ENCODE peak calls at places on chromosome X, in eight cellular contexts. One of them, this sample, is unnamed.

GRCh38 chrX:34880656-34881055 is 61.9 kb upstream of the FAM47B start:
- DNase-seq in AG04450: peak; percentile 18
- DNase-seq in IMR-90: peak; percentile 74
- DNase-seq in gastrocnemius medialis: no peak
- DNase-seq in heart left ventricle: no peak
- DNase-seq in aorta: no peak
- DNase-seq in GM23338: no peak
- DNase-seq in HL-60: no peak
- DNase-seq in this sample: peak; percentile 37

GRCh38 chrX:18354369-18355329 is at the start of gene SCML2:
- DNase-seq in AG04450: no peak
- DNase-seq in IMR-90: peak; percentile 21
- DNase-seq in gastrocnemius medialis: peak; percentile 9
- DNase-seq in heart left ventricle: peak; percentile 58
- DNase-seq in aorta: no peak
- DNase-seq in GM23338: peak; percentile 39
- DNase-seq in HL-60: peak; percentile 30
- DNase-seq in this sample: no peak

GRCh38 chrX:56968980-56969379 is 26.4 kb downstream of the SPIN3 start:
- DNase-seq in AG04450: no peak
- DNase-seq in IMR-90: peak; percentile 16
- DNase-seq in gastrocnemius medialis: no peak
- DNase-seq in heart left ventricle: no peak
- DNase-seq in aorta: no peak
- DNase-seq in GM23338: no peak
- DNase-seq in HL-60: no peak
- DNase-seq in this sample: no peak

GRCh38 chrX:107716045-107716684 is 59.4 kb downstream of the TSC22D3 start:
- DNase-seq in AG04450: no peak
- DNase-seq in IMR-90: peak; percentile 21
- DNase-seq in gastrocnemius medialis: no peak
- DNase-seq in heart left ventricle: peak; percentile 70
- DNase-seq in aorta: peak; percentile 57
- DNase-seq in GM23338: peak; percentile 75
- DNase-seq in HL-60: no peak
- DNase-seq in this sample: no peak

GRCh38 chrX:38639730-38640129 is 78.4 kb downstream of the TSPAN7 start:
- DNase-seq in AG04450: no peak
- DNase-seq in IMR-90: no peak
- DNase-seq in gastrocnemius medialis: no peak
- DNase-seq in heart left ventricle: no peak
- DNase-seq in aorta: no peak
- DNase-seq in GM23338: no peak
- DNase-seq in HL-60: no peak
- DNase-seq in this sample: no peak

GRCh38 chrX:67604979-67605703 is 61.3 kb downstream of the AR start:
- DNase-seq in AG04450: peak; percentile 72
- DNase-seq in IMR-90: peak; percentile 68
- DNase-seq in gastrocnemius medialis: peak; percentile 13
- DNase-seq in heart left ventricle: no peak
- DNase-seq in aorta: no peak
- DNase-seq in GM23338: peak; percentile 15
- DNase-seq in HL-60: no peak
- DNase-seq in this sample: no peak

GRCh38 chrX:791479-792034 is 161.0 kb downstream of the SHOX start:
- DNase-seq in AG04450: no peak
- DNase-seq in IMR-90: no peak
- DNase-seq in gastrocnemius medialis: no peak
- DNase-seq in heart left ventricle: no peak
- DNase-seq in aorta: no peak
- DNase-seq in GM23338: peak; percentile 84
- DNase-seq in HL-60: no peak
- DNase-seq in this sample: no peak

GRCh38 chrX:42976729-42977366 is 198.9 kb upstream of the PPP1R2C start:
- DNase-seq in AG04450: no peak
- DNase-seq in IMR-90: no peak
- DNase-seq in gastrocnemius medialis: no peak
- DNase-seq in heart left ventricle: no peak
- DNase-seq in aorta: no peak
- DNase-seq in GM23338: peak; percentile 2
- DNase-seq in HL-60: peak; percentile 67
- DNase-seq in this sample: no peak

GRCh38 chrX:123088331-123088730 is 95.7 kb upstream of the GRIA3 start:
- DNase-seq in AG04450: no peak
- DNase-seq in IMR-90: no peak
- DNase-seq in gastrocnemius medialis: no peak
- DNase-seq in heart left ventricle: no peak
- DNase-seq in aorta: no peak
- DNase-seq in GM23338: no peak
- DNase-seq in HL-60: no peak
- DNase-seq in this sample: no peak

GRCh38 chrX:76253432-76253831 is 80.6 kb downstream of the PBDC1 start:
- DNase-seq in AG04450: peak; percentile 8
- DNase-seq in IMR-90: peak; percentile 56
- DNase-seq in gastrocnemius medialis: no peak
- DNase-seq in heart left ventricle: no peak
- DNase-seq in aorta: no peak
- DNase-seq in GM23338: peak; percentile 66
- DNase-seq in HL-60: peak; percentile 52
- DNase-seq in this sample: no peak

GRCh38 chrX:11531226-11531625 is 134.5 kb downstream of the ARHGAP6 start:
- DNase-seq in AG04450: no peak
- DNase-seq in IMR-90: peak; percentile 22
- DNase-seq in gastrocnemius medialis: no peak
- DNase-seq in heart left ventricle: no peak
- DNase-seq in aorta: no peak
- DNase-seq in GM23338: no peak
- DNase-seq in HL-60: no peak
- DNase-seq in this sample: no peak

GRCh38 chrX:18591834-18592233 is 80.1 kb downstream of the RS1 start:
- DNase-seq in AG04450: no peak
- DNase-seq in IMR-90: no peak
- DNase-seq in gastrocnemius medialis: no peak
- DNase-seq in heart left ventricle: no peak
- DNase-seq in aorta: no peak
- DNase-seq in GM23338: no peak
- DNase-seq in HL-60: no peak
- DNase-seq in this sample: no peak

GRCh38 chrX:74080165-74080564 is 223.8 kb upstream of the ZCCHC13 start:
- DNase-seq in AG04450: no peak
- DNase-seq in IMR-90: peak; percentile 11
- DNase-seq in gastrocnemius medialis: no peak
- DNase-seq in heart left ventricle: no peak
- DNase-seq in aorta: no peak
- DNase-seq in GM23338: no peak
- DNase-seq in HL-60: no peak
- DNase-seq in this sample: no peak

GRCh38 chrX:139932077-139932900 is 564 bp downstream of the ATP11C start:
- DNase-seq in AG04450: no peak
- DNase-seq in IMR-90: peak; percentile 26
- DNase-seq in gastrocnemius medialis: peak; percentile 19
- DNase-seq in heart left ventricle: peak; percentile 72
- DNase-seq in aorta: peak; percentile 65
- DNase-seq in GM23338: peak; percentile 56
- DNase-seq in HL-60: no peak
- DNase-seq in this sample: no peak

GRCh38 chrX:2635366-2635765 is 55.7 kb upstream of the CD99 start:
- DNase-seq in AG04450: no peak
- DNase-seq in IMR-90: no peak
- DNase-seq in gastrocnemius medialis: no peak
- DNase-seq in heart left ventricle: no peak
- DNase-seq in aorta: no peak
- DNase-seq in GM23338: no peak
- DNase-seq in HL-60: no peak
- DNase-seq in this sample: no peak

GRCh38 chrX:54808109-54808604 is 612 bp downstream of the MAGED2 start:
- DNase-seq in AG04450: peak; percentile 3
- DNase-seq in IMR-90: no peak
- DNase-seq in gastrocnemius medialis: peak; percentile 54
- DNase-seq in heart left ventricle: peak; percentile 82
- DNase-seq in aorta: peak; percentile 81
- DNase-seq in GM23338: peak; percentile 79
- DNase-seq in HL-60: no peak
- DNase-seq in this sample: no peak

GRCh38 chrX:70998402-70999027 is 67.6 kb upstream of the SLC7A3 start:
- DNase-seq in AG04450: no peak
- DNase-seq in IMR-90: peak; percentile 47
- DNase-seq in gastrocnemius medialis: no peak
- DNase-seq in heart left ventricle: no peak
- DNase-seq in aorta: no peak
- DNase-seq in GM23338: peak; percentile 65
- DNase-seq in HL-60: peak; percentile 13
- DNase-seq in this sample: peak; percentile 49

GRCh38 chrX:75156537-75156945 is 458 bp upstream of the ABCB7 start:
- DNase-seq in AG04450: no peak
- DNase-seq in IMR-90: peak; percentile 12
- DNase-seq in gastrocnemius medialis: no peak
- DNase-seq in heart left ventricle: no peak
- DNase-seq in aorta: no peak
- DNase-seq in GM23338: peak; percentile 2
- DNase-seq in HL-60: no peak
- DNase-seq in this sample: no peak

GRCh38 chrX:68018248-68019203 is 414.8 kb downstream of the OPHN1 start:
- DNase-seq in AG04450: no peak
- DNase-seq in IMR-90: peak; percentile 32
- DNase-seq in gastrocnemius medialis: no peak
- DNase-seq in heart left ventricle: peak; percentile 29
- DNase-seq in aorta: peak; percentile 46
- DNase-seq in GM23338: peak; percentile 68
- DNase-seq in HL-60: peak; percentile 48
- DNase-seq in this sample: no peak

GRCh38 chrX:103607385-103608304 is at the start of gene TCEAL3:
- DNase-seq in AG04450: no peak
- DNase-seq in IMR-90: peak; percentile 26
- DNase-seq in gastrocnemius medialis: peak; percentile 25
- DNase-seq in heart left ventricle: peak; percentile 67
- DNase-seq in aorta: peak; percentile 70
- DNase-seq in GM23338: peak; percentile 62
- DNase-seq in HL-60: no peak
- DNase-seq in this sample: no peak

GRCh38 chrX:24594531-24594930 is 52.6 kb downstream of the PCYT1B start:
- DNase-seq in AG04450: no peak
- DNase-seq in IMR-90: no peak
- DNase-seq in gastrocnemius medialis: no peak
- DNase-seq in heart left ventricle: no peak
- DNase-seq in aorta: no peak
- DNase-seq in GM23338: no peak
- DNase-seq in HL-60: no peak
- DNase-seq in this sample: no peak
- H3K27ac ChIP-seq in AG04450: no peak overlapping the region
- H3K27ac ChIP-seq in IMR-90: no peak overlapping the region
- H3K27ac ChIP-seq in gastrocnemius medialis: no peak overlapping the region
- H3K27ac ChIP-seq in heart left ventricle: no peak overlapping the region
- H3K27ac ChIP-seq in aorta: no peak overlapping the region
- H3K27ac ChIP-seq in GM23338: no peak overlapping the region
- H3K27ac ChIP-seq in HL-60: no peak overlapping the region
- H3K27ac ChIP-seq in this sample: no peak overlapping the region

GRCh38 chrX:13934731-13935130 is 95.0 kb downstream of the GEMIN8 start:
- DNase-seq in AG04450: no peak
- DNase-seq in IMR-90: no peak
- DNase-seq in gastrocnemius medialis: no peak
- DNase-seq in heart left ventricle: no peak
- DNase-seq in aorta: no peak
- DNase-seq in GM23338: no peak
- DNase-seq in HL-60: no peak
- DNase-seq in this sample: no peak
- H3K27ac ChIP-seq in AG04450: no peak overlapping the region
- H3K27ac ChIP-seq in IMR-90: no peak overlapping the region
- H3K27ac ChIP-seq in gastrocnemius medialis: no peak overlapping the region
- H3K27ac ChIP-seq in heart left ventricle: no peak overlapping the region
- H3K27ac ChIP-seq in aorta: no peak overlapping the region
- H3K27ac ChIP-seq in GM23338: peak overlapping the region; percentile 92
- H3K27ac ChIP-seq in HL-60: no peak overlapping the region
- H3K27ac ChIP-seq in this sample: no peak overlapping the region

DNA sequence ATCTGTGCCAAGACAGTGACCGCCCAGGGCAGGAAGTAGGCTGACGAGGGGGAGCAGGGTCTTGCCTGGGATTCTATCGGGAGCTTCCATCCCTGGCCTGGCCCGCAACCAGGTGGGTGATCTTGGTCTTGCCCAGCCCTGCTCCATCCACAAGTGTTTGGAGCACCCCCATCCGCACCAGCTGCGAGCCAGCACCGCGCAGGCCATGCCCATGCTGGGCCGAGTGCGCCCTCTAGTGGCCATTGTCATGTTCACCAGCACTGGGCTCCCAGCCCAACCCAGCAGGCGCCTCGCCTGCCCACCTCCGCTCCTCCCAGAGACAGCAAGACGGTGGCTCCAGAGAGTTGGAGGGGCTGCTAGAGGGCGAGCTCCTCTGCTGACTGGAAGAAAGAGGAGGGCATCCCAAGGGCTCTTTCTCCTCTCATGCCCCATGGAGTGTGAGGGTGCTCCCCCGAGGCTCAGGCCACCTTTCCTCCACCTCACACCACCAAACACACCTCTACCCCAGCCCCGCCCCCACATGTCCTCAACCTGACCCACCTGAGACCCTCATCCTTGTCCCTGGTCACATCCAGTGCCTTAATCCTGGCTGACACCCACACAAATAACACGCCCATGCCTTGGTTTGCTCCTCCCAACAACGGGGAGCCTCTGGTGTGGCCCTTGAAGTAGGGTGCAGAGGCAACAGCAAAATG is 9.8 kb upstream of the ATP2B3 start:
- DNase-seq in AG04450: peak; percentile 30
- DNase-seq in IMR-90: peak; percentile 58
- DNase-seq in gastrocnemius medialis: peak; percentile 68
- DNase-seq in heart left ventricle: peak; percentile 88
- DNase-seq in aorta: peak; percentile 91
- DNase-seq in GM23338: peak; percentile 78
- DNase-seq in HL-60: peak; percentile 71
- DNase-seq in this sample: no peak
- H3K27ac ChIP-seq in AG04450: no peak overlapping the region
- H3K27ac ChIP-seq in IMR-90: no peak overlapping the region
- H3K27ac ChIP-seq in gastrocnemius medialis: no peak overlapping the region
- H3K27ac ChIP-seq in heart left ventricle: no peak overlapping the region
- H3K27ac ChIP-seq in aorta: no peak overlapping the region
- H3K27ac ChIP-seq in GM23338: no peak overlapping the region
- H3K27ac ChIP-seq in HL-60: no peak overlapping the region
- H3K27ac ChIP-seq in this sample: no peak overlapping the region

DNA sequence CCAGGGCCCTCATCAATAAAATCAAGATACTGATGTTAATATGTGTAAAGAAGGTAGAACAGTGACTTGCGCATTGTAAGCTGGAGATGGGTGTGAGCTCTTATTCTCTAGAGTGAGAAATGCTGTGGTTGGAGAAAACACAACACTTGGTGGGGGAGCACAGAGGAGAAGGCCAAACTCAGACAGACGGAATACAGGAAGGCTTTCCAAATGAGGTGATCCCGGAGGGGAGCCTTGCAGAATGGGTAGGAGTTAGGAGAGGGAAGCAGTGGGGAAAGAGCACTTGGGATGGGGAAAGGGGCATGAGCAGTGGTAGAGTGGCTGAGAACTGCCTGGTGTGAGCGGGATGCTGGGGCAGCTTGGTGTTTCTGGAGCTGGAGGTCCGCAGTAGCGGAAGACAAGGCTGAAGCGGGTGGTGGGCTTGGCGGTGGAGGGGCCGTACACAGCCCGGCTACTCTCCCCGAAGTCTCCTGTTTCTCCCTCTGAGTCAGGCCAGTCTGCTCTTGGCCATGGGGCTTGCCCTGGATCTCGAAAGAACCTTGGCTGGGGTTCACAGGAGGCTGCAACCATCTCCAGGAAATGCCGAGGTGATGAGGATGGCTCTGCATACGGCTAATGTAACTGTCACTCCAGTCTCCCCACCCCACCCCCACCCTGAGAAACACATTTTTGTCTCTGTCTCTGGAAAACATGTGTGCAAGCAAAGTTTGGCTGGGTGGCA is 11.3 kb upstream of the PLAC1 start:
- DNase-seq in AG04450: peak; percentile 78
- DNase-seq in IMR-90: peak; percentile 93
- DNase-seq in gastrocnemius medialis: peak; percentile 46
- DNase-seq in heart left ventricle: no peak
- DNase-seq in aorta: peak; percentile 48
- DNase-seq in GM23338: no peak
- DNase-seq in HL-60: no peak
- DNase-seq in this sample: no peak
- H3K27ac ChIP-seq in AG04450: peak overlapping the region; percentile 97
- H3K27ac ChIP-seq in IMR-90: peak overlapping the region; percentile 94
- H3K27ac ChIP-seq in gastrocnemius medialis: no peak overlapping the region
- H3K27ac ChIP-seq in heart left ventricle: no peak overlapping the region
- H3K27ac ChIP-seq in aorta: no peak overlapping the region
- H3K27ac ChIP-seq in GM23338: no peak overlapping the region
- H3K27ac ChIP-seq in HL-60: no peak overlapping the region
- H3K27ac ChIP-seq in this sample: peak overlapping the region; percentile 84

This sample was measured in epithelial cell of prostate.